ENCODE peak calls at places on chromosomes 16 and 17, in ten cellular contexts. O is CD8-positive, alpha-beta T cell; F is adrenal gland; X is CD4-positive, CD25-positive, alpha-beta regulatory T cell; E is transverse colon; A is left ventricle myocardium inferior; C is body of pancreas; V is tibial nerve; D is lung; J is GM23248. H is an unnamed sample.
A peak's percentile ranks its signal among the peaks of the same experiment; 100 is the strongest.

GRCh38 chr17:29444589-29444988 is 54.4 kb downstream of the TAOK1 start:
- DNase-seq in D (no peak), C (no peak), J (peak; percentile 80), V (no peak), E (no peak), A (no peak), O (no peak), X (no peak), F (no peak), H (no peak)

GRCh38 chr17:60554377-60554788 is 28.3 kb upstream of the APPBP2 start:
- DNase-seq in D (peak; percentile 86), F (peak; percentile 74), E (no peak), V (no peak), X (no peak), A (no peak), O (no peak), J (peak; percentile 71), C (peak; percentile 13), H (peak; percentile 70)

GRCh38 chr16:68792465-68793324 is 50.6 kb upstream of the TANGO6 start:
- DNase-seq in A (no peak), F (no peak), D (no peak), J (peak; percentile 28), V (no peak), X (no peak), O (no peak), C (peak; percentile 71), E (peak; percentile 68), H (peak; percentile 85)

GRCh38 chr17:27570578-27570914 is 60.4 kb upstream of the LGALS9 start:
- DNase-seq in J (no peak), D (no peak), V (no peak), C (no peak), O (no peak), A (no peak), X (no peak), E (no peak), F (no peak), H (no peak)

GRCh38 chr17:49249292-49249794 is 18.8 kb upstream of the PHOSPHO1 start:
- DNase-seq in D (no peak), F (no peak), X (no peak), V (no peak), E (no peak), J (peak; percentile 65), A (peak; percentile 60), O (no peak), C (no peak), H (no peak)

GRCh38 chr17:75009139-75009724 is 3.2 kb upstream of the MRPL58 start:
- DNase-seq in E (peak; percentile 49), O (no peak), A (no peak), D (no peak), F (no peak), C (no peak), V (no peak), J (no peak), X (no peak), H (no peak)

GRCh38 chr17:604719-605118 is 109.9 kb downstream of the VPS53 start:
- DNase-seq in E (no peak), X (no peak), D (no peak), J (peak; percentile 46), F (peak; percentile 17), O (no peak), C (no peak), V (no peak), A (no peak), H (no peak)

GRCh38 chr16:88063201-88063773 is 112.1 kb downstream of the BANP start:
- DNase-seq in E (no peak), D (no peak), A (peak; percentile 44), J (peak; percentile 94), C (no peak), V (peak; percentile 38), O (no peak), X (no peak), F (peak; percentile 66), H (no peak)

GRCh38 chr16:4034963-4035362 is 81.3 kb downstream of the ADCY9 start:
- DNase-seq in J (no peak), X (no peak), O (no peak), E (no peak), F (no peak), V (no peak), A (no peak), D (no peak), C (no peak), H (no peak)

GRCh38 chr17:20187049-20187448 is 177.9 kb downstream of the SPECC1 start:
- DNase-seq in J (peak; percentile 47), D (no peak), X (no peak), O (no peak), C (no peak), V (no peak), F (no peak), E (no peak), A (no peak), H (no peak)

GRCh38 chr16:51151435-51151950 is 423 bp upstream of the SALL1 start:
- DNase-seq in C (peak; percentile 39), F (no peak), V (no peak), E (peak; percentile 23), D (no peak), O (no peak), X (no peak), A (no peak), J (peak; percentile 91), H (no peak)

GRCh38 chr17:21460358-21460757 is 84.2 kb downstream of the KCNJ12 start:
- DNase-seq in E (no peak), V (no peak), J (no peak), X (no peak), C (no peak), O (no peak), F (peak; percentile 50), D (no peak), A (no peak), H (no peak)

GRCh38 chr16:87201777-87202176 is 115.4 kb downstream of the C16orf95 start:
- DNase-seq in E (no peak), F (no peak), X (no peak), A (no peak), D (no peak), J (no peak), V (no peak), C (no peak), O (no peak), H (no peak)

GRCh38 chr16:19153876-19154275 is 14.2 kb upstream of the SYT17 start:
- DNase-seq in J (no peak), F (no peak), D (no peak), C (no peak), A (no peak), O (no peak), X (no peak), E (no peak), V (no peak), H (no peak)

GRCh38 chr17:78532922-78533640 is 44.1 kb downstream of the DNAH17 start:
- DNase-seq in F (no peak), O (no peak), D (no peak), E (no peak), V (no peak), C (no peak), A (no peak), X (no peak), J (peak; percentile 60), H (no peak)

GRCh38 chr17:72927760-72928159 is 164.7 kb downstream of the SLC39A11 start:
- DNase-seq in O (no peak), J (no peak), F (no peak), E (no peak), C (no peak), D (no peak), V (no peak), X (no peak), A (no peak), H (no peak)
- H3K4me1 ChIP-seq in O (peaks cover 8% of the 10 kb centered on the region), J (no peaks in the 10 kb centered on the region), F (no peaks in the 10 kb centered on the region), E (no peaks in the 10 kb centered on the region), C (no peaks in the 10 kb centered on the region), D (no peaks in the 10 kb centered on the region), V (no peaks in the 10 kb centered on the region), X (peaks cover 8% of the 10 kb centered on the region), A (no peaks in the 10 kb centered on the region), H (peaks cover 4% of the 10 kb centered on the region)

DNA sequence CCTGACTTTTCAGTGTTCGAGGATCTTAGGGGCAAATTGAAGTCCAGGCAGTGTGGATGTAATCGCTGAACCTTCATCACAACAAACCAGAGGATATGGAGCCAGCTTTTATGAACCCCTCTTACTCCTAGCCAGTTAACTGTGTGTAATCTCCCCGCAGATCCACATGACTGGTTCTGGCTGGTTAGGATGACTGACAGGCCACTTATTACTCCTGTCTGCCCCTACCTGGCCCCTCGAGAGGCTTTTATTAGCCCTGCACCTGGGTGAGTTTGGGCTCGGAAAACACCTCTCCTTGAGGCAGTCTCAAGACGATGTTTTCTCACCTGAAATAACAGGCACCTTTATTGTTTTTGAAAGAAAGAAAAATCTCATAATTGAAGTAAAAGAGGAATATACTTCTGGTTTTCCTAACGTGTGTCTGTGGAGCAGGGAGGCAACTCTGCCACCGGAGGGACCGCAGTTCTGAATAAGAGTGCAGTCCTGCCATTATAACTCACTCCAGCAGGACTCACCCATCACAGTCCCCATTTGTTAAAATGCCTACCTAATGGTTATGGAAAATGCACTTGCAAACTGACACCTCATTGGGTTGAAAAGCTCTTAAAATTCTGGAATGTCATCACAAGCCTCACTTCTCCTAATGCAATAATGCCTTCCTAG is 291.9 kb upstream of the N4BP1 start:
- DNase-seq in D (no peak), C (no peak), X (no peak), V (no peak), J (no peak), F (no peak), O (no peak), A (no peak), E (no peak), H (no peak)
- H3K4me3 ChIP-seq in D (no peak overlapping the region), C (no peak overlapping the region), X (no peak overlapping the region), V (no peak overlapping the region), J (no peak overlapping the region), F (no peak overlapping the region), O (no peak overlapping the region), A (no peak overlapping the region), E (no peak overlapping the region), H (no peak overlapping the region)

DNA sequence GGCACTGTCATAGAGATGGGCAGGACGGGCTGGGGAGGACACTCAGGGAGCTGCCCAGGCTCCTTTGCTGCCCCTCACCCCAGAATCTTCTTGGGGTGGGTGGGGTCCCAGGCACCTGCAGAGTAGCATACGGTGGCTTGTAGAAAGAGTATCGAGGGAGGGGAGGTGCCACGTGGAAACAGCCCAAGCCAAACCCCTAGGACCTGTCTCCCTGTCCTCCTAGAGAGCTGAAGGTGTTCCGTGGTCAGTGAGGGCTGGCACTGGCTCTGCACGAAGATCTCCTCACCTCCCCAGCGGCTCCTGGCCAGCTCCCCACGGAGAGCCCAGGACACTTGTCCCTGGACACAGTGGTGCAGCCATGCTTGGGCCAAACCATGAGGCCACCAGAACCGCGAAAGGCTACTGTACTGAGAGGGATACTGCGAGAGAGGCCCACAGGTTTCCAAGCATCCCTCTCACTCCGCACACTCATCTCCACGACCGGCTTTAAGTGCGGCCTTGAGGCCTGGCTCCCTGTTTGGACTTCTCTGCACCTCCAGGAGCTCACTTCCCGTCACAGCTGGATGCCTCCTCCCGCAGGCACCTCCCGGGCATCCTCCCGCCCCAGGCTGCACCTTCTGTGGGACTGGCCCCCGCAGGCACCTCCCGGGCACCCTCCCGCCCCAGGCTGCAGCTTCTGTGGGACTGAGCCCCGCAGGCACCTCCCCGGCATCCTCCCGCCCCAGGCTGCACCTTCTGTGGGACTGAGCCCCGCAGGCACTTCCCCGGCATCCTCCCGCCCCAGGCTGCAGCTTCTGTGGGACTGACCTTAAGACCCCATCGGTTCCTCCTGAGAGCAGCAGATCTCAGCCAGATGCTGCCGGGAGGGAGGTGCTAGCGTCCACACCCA is 2.0 kb upstream of the MAFG start:
- DNase-seq in J (no peak), F (no peak), E (no peak), O (no peak), X (no peak), D (no peak), C (no peak), A (no peak), V (no peak), H (no peak)
- H3K4me1 ChIP-seq in J (peaks cover 7% of the 10 kb centered on the region), F (peaks cover 22% of the 10 kb centered on the region), E (peaks cover 39% of the 10 kb centered on the region), O (peaks cover 26% of the 10 kb centered on the region), X (peaks cover 35% of the 10 kb centered on the region), D (peaks cover 15% of the 10 kb centered on the region), C (peaks cover 32% of the 10 kb centered on the region), A (peaks cover 41% of the 10 kb centered on the region), V (no peaks in the 10 kb centered on the region), H (peaks cover 4% of the 10 kb centered on the region)

GRCh38 chr17:59362811-59363205 is 31.4 kb downstream of the YPEL2 start:
- DNase-seq in V (no peak), O (no peak), E (no peak), F (no peak), A (no peak), C (no peak), J (no peak), D (no peak), X (no peak), H (no peak)
- H3K4me3 ChIP-seq in V (no peak overlapping the region), O (peak overlapping the region; percentile 44), E (no peak overlapping the region), F (no peak overlapping the region), A (peak overlapping the region; percentile 13), C (no peak overlapping the region), J (peak overlapping the region; percentile 48), D (no peak overlapping the region), X (peak overlapping the region; percentile 93), H (no peak overlapping the region)